ENCODE peak calls at places on chromosomes 16 and 17, in five cellular contexts. T is A673, Y is GM23338, A is GM10248, V is uterus. W is an unnamed sample.

GRCh38 chr16:89052191-89052787 is 41.4 kb upstream of the ACSF3 start:
- DNase-seq in T (no peak), Y (no peak), A (no peak), V (no peak), W (no peak)

GRCh38 chr17:21213005-21213404 is 956 bp downstream of the TMEM11 start:
- DNase-seq in T (no peak), Y (no peak), A (no peak), V (no peak), W (no peak)

GRCh38 chr17:13550291-13550690 is 51.4 kb downstream of the HS3ST3A1 start:
- DNase-seq in T (no peak), Y (no peak), A (no peak), V (no peak), W (no peak)

GRCh38 chr17:66540131-66540781 is 237.8 kb downstream of the PRKCA start:
- DNase-seq in T (no peak), Y (peak), A (no peak), V (peak), W (peak)

GRCh38 chr17:42692489-42692888 is 10.2 kb downstream of the CNTNAP1 start:
- DNase-seq in T (no peak), Y (no peak), A (no peak), V (no peak), W (no peak)

GRCh38 chr16:58493756-58494431 is 6.0 kb upstream of the NDRG4 start:
- DNase-seq in T (no peak), Y (no peak), A (no peak), V (no peak), W (no peak)

GRCh38 chr17:72056727-72057290 is 64.0 kb upstream of the SOX9 start:
- DNase-seq in T (no peak), Y (peak), A (no peak), V (no peak), W (no peak)

GRCh38 chr17:41567317-41567716 is 4.5 kb downstream of the KRT9 start:
- DNase-seq in T (no peak), Y (no peak), A (no peak), V (no peak), W (no peak)

GRCh38 chr16:54584121-54584520 is 297.5 kb upstream of the IRX3 start:
- DNase-seq in T (no peak), Y (no peak), A (no peak), V (no peak), W (no peak)

GRCh38 chr17:27293359-27293897 is 486 bp upstream of the WSB1 start:
- DNase-seq in T (no peak), Y (no peak), A (no peak), V (peak), W (peak)

GRCh38 chr16:58026139-58026704 is 668 bp downstream of the MMP15 start:
- DNase-seq in T (peak), Y (peak), A (no peak), V (no peak), W (peak)

GRCh38 chr16:1322407-1322806 is 11.0 kb upstream of the BAIAP3 start:
- DNase-seq in T (no peak), Y (no peak), A (no peak), V (no peak), W (no peak)

GRCh38 chr17:13036776-13037175 is 18.9 kb upstream of the ELAC2 start:
- DNase-seq in T (no peak), Y (no peak), A (no peak), V (no peak), W (no peak)

GRCh38 chr16:30552956-30553355 is 5.2 kb downstream of the ZNF764 start:
- DNase-seq in T (no peak), Y (no peak), A (no peak), V (no peak), W (no peak)

GRCh38 chr16:19963306-19963705 is 78.7 kb upstream of the GPRC5B start:
- DNase-seq in T (no peak), Y (no peak), A (no peak), V (no peak), W (no peak)

GRCh38 chr17:1709971-1710806 is at the start of gene TLCD2:
- DNase-seq in T (peak), Y (peak), A (no peak), V (peak), W (peak)

GRCh38 chr16:4133897-4134372 is 17.7 kb upstream of the ADCY9 start:
- DNase-seq in T (no peak), Y (peak), A (no peak), V (no peak), W (no peak)

GRCh38 chr16:4134434-4134833 is 18.2 kb upstream of the ADCY9 start:
- DNase-seq in T (no peak), Y (no peak), A (no peak), V (no peak), W (no peak)

GRCh38 chr16:4137438-4137837 is 21.2 kb upstream of the ADCY9 start:
- DNase-seq in T (no peak), Y (no peak), A (no peak), V (no peak), W (no peak)

GRCh38 chr16:4136229-4136813 is 20.1 kb upstream of the ADCY9 start:
- DNase-seq in T (no peak), Y (peak), A (no peak), V (no peak), W (no peak)

DNA sequence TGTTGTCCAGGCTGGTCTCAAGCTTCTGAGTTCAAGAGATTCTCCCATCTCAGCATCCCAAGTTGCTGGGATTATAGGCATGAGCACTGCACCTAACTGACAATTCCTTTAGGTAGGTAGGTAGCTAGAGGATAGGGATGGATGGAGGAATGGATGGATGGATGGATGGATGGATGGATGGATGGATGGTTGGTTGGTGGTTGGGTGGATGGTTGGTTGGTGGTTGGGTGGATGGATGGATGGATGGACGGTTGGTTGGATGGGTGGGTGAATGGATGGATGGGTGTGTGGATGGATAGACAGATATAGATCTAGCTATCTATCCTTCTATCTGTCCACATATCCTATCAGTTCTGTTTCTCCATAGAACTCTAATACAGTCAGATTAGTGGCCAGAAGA is 19.3 kb upstream of the ADCY9 start:
- DNase-seq in T (no peak), Y (no peak), A (no peak), V (no peak), W (no peak)
- TF ChIP-seq CTCF in T (no peak), Y (no peak), A (no peak), V (no peak), W (no peak)

GRCh38 chr16:11358531-11358930 is 13.3 kb downstream of the RMI2 start:
- DNase-seq in T (no peak), Y (no peak), A (no peak), V (no peak), W (no peak)

GRCh38 chr16:11354407-11354732 is 9.1 kb downstream of the RMI2 start:
- DNase-seq in T (no peak), Y (no peak), A (no peak), V (no peak), W (no peak)

GRCh38 chr16:11355862-11356261 is 10.6 kb downstream of the RMI2 start:
- DNase-seq in T (no peak), Y (no peak), A (no peak), V (no peak), W (no peak)

GRCh38 chr16:11354733-11355574 is 9.7 kb downstream of the RMI2 start:
- DNase-seq in T (no peak), Y (no peak), A (peak), V (no peak), W (no peak)

GRCh38 chr16:11356573-11357331 is 11.5 kb downstream of the RMI2 start:
- DNase-seq in T (peak), Y (peak), A (peak), V (peak), W (peak)
- TF ChIP-seq CTCF in T (peak), Y (peak), A (peak), V (peak), W (peak)

GRCh38 chr16:65789546-65789945 is 576.9 kb upstream of the CDH5 start:
- DNase-seq in T (no peak), Y (no peak), A (no peak), V (no peak), W (no peak)

GRCh38 chr16:65786916-65787315 is 579.6 kb upstream of the CDH5 start:
- DNase-seq in T (no peak), Y (no peak), A (no peak), V (no peak), W (no peak)

GRCh38 chr16:65788434-65789147 is 577.9 kb upstream of the CDH5 start:
- DNase-seq in T (no peak), Y (no peak), A (no peak), V (no peak), W (no peak)

GRCh38 chr16:65790768-65791167 is 575.7 kb upstream of the CDH5 start:
- DNase-seq in T (no peak), Y (no peak), A (no peak), V (no peak), W (no peak)

DNA sequence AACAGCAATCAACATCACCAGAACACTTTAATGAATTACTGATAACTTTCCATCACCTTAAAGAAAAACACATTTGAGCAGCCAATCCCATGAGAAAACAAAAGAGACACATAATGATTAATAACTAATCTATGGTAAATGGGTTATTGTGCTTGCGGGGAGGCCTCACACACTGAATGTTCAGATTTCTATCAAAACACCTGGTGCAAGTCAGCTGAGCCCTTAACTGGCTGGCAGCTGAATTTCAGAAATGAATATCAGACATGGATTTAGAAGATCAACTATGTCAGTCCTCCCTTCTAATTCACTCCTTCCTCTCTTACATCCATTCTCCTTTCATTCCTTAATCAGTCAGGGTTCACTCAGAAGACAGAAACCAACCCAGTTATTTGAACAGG is 577.3 kb upstream of the CDH5 start:
- DNase-seq in T (no peak), Y (no peak), A (no peak), V (no peak), W (no peak)
- TF ChIP-seq CTCF in T (no peak), Y (no peak), A (no peak), V (no peak), W (no peak)

DNA sequence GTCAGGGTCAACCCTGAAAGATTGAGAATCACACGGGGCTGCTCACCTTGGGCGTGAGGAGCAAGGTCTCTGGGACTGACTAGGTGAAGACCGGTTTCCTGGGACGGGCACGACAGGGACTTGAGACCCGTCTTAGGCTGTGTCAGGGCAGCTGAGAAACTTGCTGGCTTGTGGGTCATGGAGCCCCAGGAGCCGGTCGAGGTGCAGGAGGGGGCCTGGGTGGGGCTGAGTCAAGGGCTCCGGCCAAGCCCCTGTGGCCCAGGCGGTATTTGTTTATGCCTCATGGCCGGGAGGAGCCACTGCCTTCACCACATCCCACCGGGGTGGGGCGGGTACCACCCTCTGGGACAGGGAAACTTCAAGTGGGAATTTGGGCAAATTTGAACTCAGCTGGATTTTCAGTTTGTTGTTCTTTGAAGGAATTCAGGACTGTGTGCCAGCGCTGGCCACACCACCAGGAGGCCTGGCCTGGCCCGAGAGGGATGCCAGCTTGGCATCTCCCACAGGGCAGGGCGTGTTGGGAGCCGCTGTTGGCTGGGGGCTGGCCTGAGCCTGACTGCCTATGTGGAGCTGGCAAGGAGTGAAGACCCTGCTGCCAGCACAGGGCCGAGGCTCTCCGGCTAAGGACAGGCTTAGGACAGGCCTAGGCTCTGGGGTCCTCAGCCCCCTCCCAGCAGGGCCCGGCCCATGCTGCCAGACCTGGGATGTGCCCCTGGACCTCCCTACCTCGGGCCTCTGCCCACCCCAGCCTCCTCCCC is 116.1 kb downstream of the METRNL start:
- DNase-seq in T (no peak), Y (no peak), A (no peak), V (no peak), W (no peak)
- TF ChIP-seq CTCF in T (no peak), Y (no peak), A (no peak), V (no peak), W (no peak)

GRCh38 chr17:59916446-59916845 is 23.5 kb downstream of the RPS6KB1 start:
- DNase-seq in T (no peak), Y (no peak), A (no peak), V (no peak), W (no peak)

GRCh38 chr17:59914274-59914854 is 21.4 kb downstream of the RPS6KB1 start:
- DNase-seq in T (peak), Y (peak), A (peak), V (no peak), W (no peak)
- TF ChIP-seq CTCF in T (peak), Y (peak), A (peak), V (peak), W (peak)